ENCODE peak calls at places on chromosomes 16 and 17, in eight cellular contexts. One of them, this sample, is unnamed. For H3K4me1, the result is how much of the 10 kb centered on the place peaks cover.

GRCh38 chr16:48001306-48001885 is 154.4 kb downstream of the ABCC12 start:
- DNase-seq in GM12878: no peak
- DNase-seq in A549: no peak
- DNase-seq in H1: peak
- DNase-seq in stomach: no peak
- DNase-seq in tibial nerve: no peak
- DNase-seq in breast epithelium: no peak
- DNase-seq in prostate gland: no peak
- DNase-seq in this sample: no peak

GRCh38 chr16:11201498-11202259 is 54.3 kb downstream of the SOCS1 start:
- DNase-seq in prostate gland: no peak
- DNase-seq in H1: no peak
- DNase-seq in breast epithelium: no peak
- DNase-seq in tibial nerve: no peak
- DNase-seq in GM12878: no peak
- DNase-seq in stomach: peak
- DNase-seq in A549: no peak
- DNase-seq in this sample: no peak

GRCh38 chr17:40582328-40582901 is 17.1 kb upstream of the CCR7 start:
- DNase-seq in GM12878: peak
- DNase-seq in A549: no peak
- DNase-seq in tibial nerve: no peak
- DNase-seq in H1: no peak
- DNase-seq in stomach: peak
- DNase-seq in prostate gland: peak
- DNase-seq in breast epithelium: peak
- DNase-seq in this sample: peak

GRCh38 chr17:47720754-47721533 is 12.1 kb upstream of the TBX21 start:
- DNase-seq in breast epithelium: peak
- DNase-seq in tibial nerve: no peak
- DNase-seq in prostate gland: peak
- DNase-seq in H1: peak
- DNase-seq in GM12878: no peak
- DNase-seq in stomach: no peak
- DNase-seq in A549: no peak
- DNase-seq in this sample: no peak

GRCh38 chr17:10149573-10150399 is 48.6 kb downstream of the GAS7 start:
- DNase-seq in prostate gland: no peak
- DNase-seq in breast epithelium: no peak
- DNase-seq in stomach: no peak
- DNase-seq in GM12878: peak
- DNase-seq in tibial nerve: no peak
- DNase-seq in H1: no peak
- DNase-seq in A549: peak
- DNase-seq in this sample: no peak

GRCh38 chr17:79912552-79913330 is 73.5 kb upstream of the CBX4 start:
- DNase-seq in prostate gland: no peak
- DNase-seq in tibial nerve: no peak
- DNase-seq in H1: no peak
- DNase-seq in breast epithelium: no peak
- DNase-seq in stomach: no peak
- DNase-seq in A549: no peak
- DNase-seq in GM12878: no peak
- DNase-seq in this sample: no peak

GRCh38 chr17:59899099-59899498 is 6.2 kb downstream of the RPS6KB1 start:
- DNase-seq in prostate gland: no peak
- DNase-seq in breast epithelium: no peak
- DNase-seq in stomach: no peak
- DNase-seq in GM12878: no peak
- DNase-seq in A549: peak
- DNase-seq in tibial nerve: no peak
- DNase-seq in H1: no peak
- DNase-seq in this sample: no peak

GRCh38 chr16:83199012-83199411 is 572.2 kb downstream of the CDH13 start:
- DNase-seq in GM12878: no peak
- DNase-seq in breast epithelium: no peak
- DNase-seq in prostate gland: no peak
- DNase-seq in stomach: no peak
- DNase-seq in tibial nerve: no peak
- DNase-seq in A549: no peak
- DNase-seq in H1: no peak
- DNase-seq in this sample: no peak

GRCh38 chr17:44350733-44351226 is 5.7 kb downstream of the GRN start:
- DNase-seq in tibial nerve: no peak
- DNase-seq in A549: peak
- DNase-seq in GM12878: peak
- DNase-seq in stomach: peak
- DNase-seq in breast epithelium: no peak
- DNase-seq in H1: peak
- DNase-seq in prostate gland: peak
- DNase-seq in this sample: no peak

GRCh38 chr17:44204453-44204882 is 4.8 kb upstream of the ATXN7L3 start:
- DNase-seq in A549: no peak
- DNase-seq in breast epithelium: no peak
- DNase-seq in tibial nerve: no peak
- DNase-seq in stomach: no peak
- DNase-seq in GM12878: no peak
- DNase-seq in H1: no peak
- DNase-seq in prostate gland: no peak
- DNase-seq in this sample: no peak

GRCh38 chr16:54370653-54371052 is 84.1 kb upstream of the IRX3 start:
- DNase-seq in prostate gland: no peak
- DNase-seq in stomach: no peak
- DNase-seq in tibial nerve: no peak
- DNase-seq in H1: no peak
- DNase-seq in GM12878: no peak
- DNase-seq in A549: no peak
- DNase-seq in breast epithelium: no peak
- DNase-seq in this sample: no peak

GRCh38 chr16:84999200-84999599 is 12.1 kb downstream of the ZDHHC7 start:
- DNase-seq in H1: no peak
- DNase-seq in GM12878: no peak
- DNase-seq in stomach: no peak
- DNase-seq in breast epithelium: no peak
- DNase-seq in A549: peak
- DNase-seq in prostate gland: no peak
- DNase-seq in tibial nerve: no peak
- DNase-seq in this sample: no peak

GRCh38 chr17:79529661-79530081 is 81.2 kb downstream of the RBFOX3 start:
- DNase-seq in GM12878: no peak
- DNase-seq in prostate gland: no peak
- DNase-seq in A549: no peak
- DNase-seq in breast epithelium: no peak
- DNase-seq in tibial nerve: no peak
- DNase-seq in H1: no peak
- DNase-seq in stomach: no peak
- DNase-seq in this sample: no peak

GRCh38 chr16:71409038-71409775 is 32.6 kb downstream of the TLE7 start:
- DNase-seq in tibial nerve: no peak
- DNase-seq in stomach: no peak
- DNase-seq in A549: no peak
- DNase-seq in H1: no peak
- DNase-seq in prostate gland: no peak
- DNase-seq in GM12878: no peak
- DNase-seq in breast epithelium: no peak
- DNase-seq in this sample: no peak

GRCh38 chr16:58709338-58709737 is 24.8 kb upstream of the SLC38A7 start:
- DNase-seq in stomach: no peak
- DNase-seq in GM12878: no peak
- DNase-seq in breast epithelium: no peak
- DNase-seq in prostate gland: no peak
- DNase-seq in H1: no peak
- DNase-seq in tibial nerve: no peak
- DNase-seq in A549: no peak
- DNase-seq in this sample: no peak

GRCh38 chr17:49360796-49361128 is 1.3 kb downstream of the ZNF652 start:
- DNase-seq in breast epithelium: no peak
- DNase-seq in tibial nerve: no peak
- DNase-seq in A549: no peak
- DNase-seq in stomach: no peak
- DNase-seq in prostate gland: no peak
- DNase-seq in GM12878: no peak
- DNase-seq in H1: no peak
- DNase-seq in this sample: no peak

GRCh38 chr17:40895106-40895730 is 10.2 kb upstream of the KRT20 start:
- DNase-seq in stomach: no peak
- DNase-seq in tibial nerve: no peak
- DNase-seq in prostate gland: no peak
- DNase-seq in A549: peak
- DNase-seq in GM12878: no peak
- DNase-seq in breast epithelium: no peak
- DNase-seq in H1: no peak
- DNase-seq in this sample: no peak

GRCh38 chr17:75619506-75620431 is 13.5 kb upstream of the SMIM5 start:
- DNase-seq in A549: peak
- DNase-seq in prostate gland: no peak
- DNase-seq in GM12878: no peak
- DNase-seq in breast epithelium: no peak
- DNase-seq in H1: peak
- DNase-seq in stomach: no peak
- DNase-seq in tibial nerve: no peak
- DNase-seq in this sample: no peak

GRCh38 chr17:48544356-48545021 is 420 bp downstream of the HOXB2 start:
- DNase-seq in prostate gland: peak
- DNase-seq in breast epithelium: peak
- DNase-seq in tibial nerve: peak
- DNase-seq in stomach: peak
- DNase-seq in H1: no peak
- DNase-seq in A549: no peak
- DNase-seq in GM12878: no peak
- DNase-seq in this sample: peak

GRCh38 chr16:28326881-28327610 is 34.7 kb downstream of the SBK1 start:
- DNase-seq in breast epithelium: no peak
- DNase-seq in tibial nerve: no peak
- DNase-seq in stomach: peak
- DNase-seq in A549: peak
- DNase-seq in H1: peak
- DNase-seq in GM12878: no peak
- DNase-seq in prostate gland: no peak
- DNase-seq in this sample: no peak

GRCh38 chr16:30447512-30448226 is 2.0 kb upstream of the SEPHS2 start:
- DNase-seq in tibial nerve: no peak
- DNase-seq in H1: no peak
- DNase-seq in stomach: no peak
- DNase-seq in A549: no peak
- DNase-seq in GM12878: no peak
- DNase-seq in breast epithelium: no peak
- DNase-seq in prostate gland: no peak
- DNase-seq in this sample: no peak
- TF ChIP-seq POLR2A in tibial nerve: no peak
- TF ChIP-seq POLR2A in H1: no peak
- TF ChIP-seq POLR2A in stomach: no peak
- TF ChIP-seq POLR2A in A549: no peak
- TF ChIP-seq POLR2A in GM12878: no peak
- TF ChIP-seq POLR2A in breast epithelium: no peak
- TF ChIP-seq POLR2A in prostate gland: no peak
- TF ChIP-seq POLR2A in this sample: no peak

DNA sequence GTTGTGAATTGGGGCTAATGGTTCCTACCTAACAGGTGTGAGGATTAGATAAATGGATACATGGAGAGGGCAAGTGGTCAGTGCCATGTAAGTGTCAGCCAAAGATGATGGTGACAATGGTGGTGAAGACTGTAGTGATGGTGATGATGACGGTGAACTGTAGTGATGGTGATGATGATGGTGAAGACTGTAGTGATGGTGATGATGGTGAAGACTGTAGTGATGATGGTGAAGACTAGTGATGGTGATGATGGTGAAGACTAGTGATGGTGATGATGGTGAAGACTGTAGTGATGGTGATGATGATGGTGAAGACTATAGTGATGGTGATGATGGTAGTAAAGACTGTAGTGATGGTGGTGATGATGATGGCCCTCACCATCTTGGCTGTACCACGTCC is 18.1 kb upstream of the GNG13 start:
- DNase-seq in prostate gland: no peak
- DNase-seq in stomach: no peak
- DNase-seq in A549: no peak
- DNase-seq in H1: no peak
- DNase-seq in breast epithelium: no peak
- DNase-seq in tibial nerve: no peak
- DNase-seq in GM12878: no peak
- DNase-seq in this sample: no peak
- H3K4me1 ChIP-seq in prostate gland: under half
- H3K4me1 ChIP-seq in stomach: under half
- H3K4me1 ChIP-seq in A549: under half
- H3K4me1 ChIP-seq in H1: under half
- H3K4me1 ChIP-seq in breast epithelium: under half
- H3K4me1 ChIP-seq in tibial nerve: under half
- H3K4me1 ChIP-seq in GM12878: under half
- H3K4me1 ChIP-seq in this sample: under half

DNA sequence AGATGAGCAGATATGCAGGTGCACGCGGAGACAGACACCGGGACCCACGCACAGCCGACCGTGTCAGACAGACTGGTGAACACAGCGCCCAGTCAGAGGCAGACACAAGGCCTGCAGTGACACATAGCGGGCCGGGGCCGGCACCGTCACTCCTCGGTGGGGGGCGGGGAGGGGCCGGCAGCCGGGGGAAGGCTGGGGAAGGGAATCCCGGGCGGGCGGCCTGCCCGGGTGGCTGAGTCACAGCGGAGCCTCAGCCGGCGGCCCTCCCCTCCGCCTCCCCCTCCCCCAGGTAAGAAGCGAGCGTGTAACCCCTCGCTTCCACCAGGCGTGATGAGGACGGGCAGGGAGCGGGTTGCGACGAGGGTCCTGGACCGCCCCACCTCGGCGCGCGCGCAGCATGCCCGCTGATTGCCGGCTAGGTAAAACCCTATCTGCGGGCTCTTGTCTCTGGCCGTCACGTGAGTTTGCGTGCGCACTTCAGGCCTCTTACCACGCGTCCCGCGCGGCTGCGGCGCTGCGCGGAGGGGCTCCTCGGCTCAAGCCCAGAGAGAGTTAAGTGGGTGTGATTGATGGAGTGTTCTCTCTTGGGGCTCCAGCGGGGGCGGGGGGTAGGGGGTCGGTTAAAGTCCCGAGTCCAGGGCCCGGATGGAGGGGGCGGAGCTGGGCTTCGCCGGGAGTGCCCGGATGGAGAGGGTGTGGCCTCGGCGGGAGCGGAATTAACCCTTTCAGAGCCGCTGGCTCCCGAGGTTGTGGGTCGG is 7.8 kb downstream of the KDM6B start:
- DNase-seq in A549: peak
- DNase-seq in tibial nerve: peak
- DNase-seq in GM12878: no peak
- DNase-seq in stomach: peak
- DNase-seq in prostate gland: peak
- DNase-seq in breast epithelium: peak
- DNase-seq in H1: peak
- DNase-seq in this sample: peak
- TF ChIP-seq CTCF in A549: peak
- TF ChIP-seq CTCF in tibial nerve: peak
- TF ChIP-seq CTCF in GM12878: peak
- TF ChIP-seq CTCF in stomach: no peak
- TF ChIP-seq CTCF in prostate gland: peak
- TF ChIP-seq CTCF in breast epithelium: no peak
- TF ChIP-seq CTCF in H1: no peak
- TF ChIP-seq CTCF in this sample: peak

DNA sequence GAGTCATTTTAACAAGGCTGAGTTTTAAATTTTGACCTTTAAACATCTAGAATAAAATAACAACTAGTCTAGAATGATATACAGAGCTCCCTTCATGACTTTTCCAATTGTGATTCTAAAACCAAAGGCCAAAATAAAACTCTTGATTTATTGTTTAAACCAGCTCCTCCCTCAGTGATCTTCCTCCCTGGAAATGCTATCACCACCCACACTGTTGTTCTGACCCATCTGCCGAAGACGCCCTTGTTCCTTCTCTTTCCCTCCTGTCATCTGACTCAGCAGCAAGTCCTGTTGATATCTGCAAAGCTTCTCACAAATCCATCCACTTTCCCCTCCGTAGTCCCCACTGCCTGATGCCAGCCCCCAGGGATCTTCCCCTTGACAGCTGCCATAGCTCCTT is 231.6 kb upstream of the DYNLRB2 start:
- DNase-seq in breast epithelium: no peak
- DNase-seq in prostate gland: no peak
- DNase-seq in stomach: no peak
- DNase-seq in tibial nerve: no peak
- DNase-seq in H1: no peak
- DNase-seq in A549: no peak
- DNase-seq in GM12878: no peak
- DNase-seq in this sample: peak
- TF ChIP-seq POLR2A in breast epithelium: no peak
- TF ChIP-seq POLR2A in prostate gland: no peak
- TF ChIP-seq POLR2A in stomach: no peak
- TF ChIP-seq POLR2A in tibial nerve: no peak
- TF ChIP-seq POLR2A in H1: no peak
- TF ChIP-seq POLR2A in A549: no peak
- TF ChIP-seq POLR2A in GM12878: no peak
- TF ChIP-seq POLR2A in this sample: no peak

This sample was measured in uterus.